ENCODE peak calls at places on chromosome 20, in ten cellular contexts. Z is activated naive CD4-positive, alpha-beta T cell treated with anti-CD3 and anti-CD28 coated beads for 36 hours; Q is GM10248; C is naive thymus-derived CD8-positive, alpha-beta T cell; P is ascending aorta; R is CD14-positive monocyte; V is GM20000; L is NCI-H2029 treated with DMSO at 0.1 percent for 48 hours; J is NCI-H510A treated with DMSO at 0.1 percent for 48 hours; F is RCC 7860. T is an unnamed sample.

GRCh38 chr20:31570735-31571617 is 34.1 kb upstream of the ID1 start:
- DNase-seq in Z (no peak), Q (no peak), C (no peak), P (no peak), R (no peak), V (no peak), L (no peak), J (no peak), F (no peak), T (no peak)

GRCh38 chr20:51562027-51562333 is 19.5 kb upstream of the NFATC2 start:
- DNase-seq in Z (no peak), Q (no peak), C (no peak), P (no peak), R (no peak), V (no peak), L (no peak), J (no peak), F (no peak), T (no peak)

GRCh38 chr20:62132421-62132820 is 10.1 kb downstream of the LSM14B start:
- DNase-seq in Z (no peak), Q (no peak), C (no peak), P (no peak), R (no peak), V (no peak), L (no peak), J (no peak), F (no peak), T (no peak)

GRCh38 chr20:44442298-44443070 is 33.2 kb upstream of the TTPAL start:
- DNase-seq in Z (no peak), Q (no peak), C (no peak), P (no peak), R (no peak), V (no peak), L (no peak), J (no peak), F (no peak), T (no peak)

GRCh38 chr20:14860410-14860814 is 523.0 kb upstream of the FLRT3 start:
- DNase-seq in Z (no peak), Q (no peak), C (no peak), P (no peak), R (no peak), V (no peak), L (peak; percentile 89), J (peak; percentile 92), F (no peak), T (no peak)

GRCh38 chr20:43977252-43977651 is 62.6 kb downstream of the TOX2 start:
- DNase-seq in Z (no peak), Q (no peak), C (no peak), P (no peak), R (no peak), V (no peak), L (no peak), J (no peak), F (no peak), T (no peak)

GRCh38 chr20:17825949-17826843 is 126.4 kb downstream of the BANF2 start:
- DNase-seq in Z (peak; percentile 19), Q (peak; percentile 84), C (no peak), P (no peak), R (no peak), V (peak; percentile 81), L (no peak), J (no peak), F (peak; percentile 34), T (no peak)

GRCh38 chr20:62241501-62241900 is 3.2 kb downstream of the OSBPL2 start:
- DNase-seq in Z (no peak), Q (no peak), C (no peak), P (no peak), R (no peak), V (no peak), L (no peak), J (no peak), F (no peak), T (no peak)

GRCh38 chr20:39112196-39112743 is 150.1 kb downstream of the DHX35 start:
- DNase-seq in Z (peak; percentile 29), Q (peak; percentile 77), C (no peak), P (no peak), R (no peak), V (peak; percentile 78), L (peak; percentile 69), J (peak; percentile 88), F (peak; percentile 16), T (no peak)

GRCh38 chr20:16821211-16822089 is 73.3 kb downstream of the OTOR start:
- DNase-seq in Z (peak; percentile 38), Q (peak; percentile 38), C (no peak), P (no peak), R (no peak), V (peak; percentile 38), L (peak; percentile 9), J (peak; percentile 24), F (peak; percentile 40), T (peak; percentile 10)

GRCh38 chr20:48703511-48704219 is 124.1 kb downstream of the PREX1 start:
- DNase-seq in Z (no peak), Q (no peak), C (no peak), P (no peak), R (no peak), V (no peak), L (no peak), J (no peak), F (no peak), T (no peak)

GRCh38 chr20:11716239-11716944 is 201.3 kb upstream of the BTBD3 start:
- DNase-seq in Z (no peak), Q (no peak), C (no peak), P (no peak), R (no peak), V (no peak), L (no peak), J (peak; percentile 24), F (peak; percentile 76), T (no peak)

GRCh38 chr20:36893801-36894200 is 17.9 kb downstream of the TLDC2 start:
- DNase-seq in Z (no peak), Q (no peak), C (no peak), P (no peak), R (no peak), V (no peak), L (no peak), J (no peak), F (no peak), T (no peak)

GRCh38 chr20:33733654-33734576 is 2.1 kb downstream of the ZNF341 start:
- DNase-seq in Z (no peak), Q (peak; percentile 40), C (no peak), P (no peak), R (peak; percentile 62), V (peak; percentile 51), L (no peak), J (no peak), F (no peak), T (no peak)

T was measured in activated T-helper 2 cell treated with anti-CD3 and anti-CD28 coated beads, Interferon-gamma antibody, Interleukin-2, Interleukin-4, amounts not matched to agents 10 μg/mL and 5 μg/mL and 100 μg/mL, durations not matched to agents 14 hours and 24 hours and 36 hours.